ENCODE peak calls at places on chromosomes 2 and 18, in four cellular contexts. B is GM13977, D is iris pigment epithelial cell, Y is T-cell. Q is an unnamed sample.

GRCh38 chr2:191048073-191048472 is 34.1 kb upstream of the STAT1 start:
- DNase-seq in B (no peak), D (peak; percentile 74), Y (no peak), Q (no peak)

GRCh38 chr18:46352520-46353250 is 248.5 kb downstream of the HAUS1 start:
- DNase-seq in B (no peak), D (no peak), Y (no peak), Q (no peak)

GRCh38 chr2:34627003-34627402 is 1027.9 kb upstream of the FAM98A start:
- DNase-seq in B (no peak), D (no peak), Y (no peak), Q (no peak)

GRCh38 chr2:106886916-106887758 is 1.2 kb upstream of the ST6GAL2 start:
- DNase-seq in B (no peak), D (peak; percentile 41), Y (no peak), Q (no peak)

GRCh38 chr2:73697606-73698005 is 39.5 kb downstream of the TPRKB start:
- DNase-seq in B (no peak), D (no peak), Y (no peak), Q (no peak)

GRCh38 chr2:236933351-236933750 is 152.3 kb upstream of the COPS8 start:
- DNase-seq in B (no peak), D (no peak), Y (no peak), Q (no peak)

GRCh38 chr2:74746480-74746879 is 87.4 kb upstream of the HK2 start:
- DNase-seq in B (no peak), D (no peak), Y (no peak), Q (no peak)

GRCh38 chr2:200703132-200703925 is 108.4 kb upstream of the BZW1 start:
- DNase-seq in B (no peak), D (peak; percentile 81), Y (no peak), Q (no peak)

GRCh38 chr18:58095251-58095650 is 51.2 kb downstream of the NEDD4L start:
- DNase-seq in B (no peak), D (no peak), Y (no peak), Q (no peak)

Q was measured in activated T-helper 2 cell treated with anti-CD3 and anti-CD28 coated beads, Interferon-gamma antibody, Interleukin-2, Interleukin-4, amounts not matched to agents 10 μg/mL and 5 μg/mL and 100 μg/mL, durations not matched to agents 14 hours and 24 hours and 36 hours.